ENCODE peak calls at places on chromosomes 3 and 15, in ten cellular contexts. T is gastrocnemius medialis, L is heart left ventricle, V is IMR-90, W is breast epithelium, J is body of pancreas, O is stomach, H is ovary, G is adrenal gland, D is transverse colon. I is an unnamed sample.

GRCh38 chr15:73631915-73632669 is 1.1 kb downstream of the NPTN start:
- DNase-seq in V (peak), H (peak), O (no peak), T (peak), J (peak), W (no peak), D (peak), L (peak), G (peak), I (peak)

GRCh38 chr15:42053010-42053409 is 32.2 kb upstream of the PLA2G4E start:
- DNase-seq in L (no peak), J (peak), H (no peak), D (no peak), G (no peak), W (no peak), O (no peak), V (no peak), T (peak), I (no peak)

GRCh38 chr3:196235452-196236122 is 19.3 kb downstream of the SLC51A start:
- DNase-seq in W (no peak), G (no peak), J (no peak), O (no peak), L (no peak), H (no peak), T (no peak), D (no peak), V (no peak), I (no peak)

GRCh38 chr15:80587816-80588456 is 107.2 kb upstream of the ABHD17C start:
- DNase-seq in L (no peak), H (no peak), W (no peak), O (no peak), V (peak), J (no peak), T (no peak), G (no peak), D (no peak), I (no peak)

GRCh38 chr3:134793562-134793961 is 1.5 kb upstream of the EPHB1 start:
- DNase-seq in G (no peak), D (no peak), H (no peak), V (no peak), O (no peak), J (no peak), T (no peak), W (no peak), L (no peak), I (no peak)

GRCh38 chr3:50817756-50818518 is 143.2 kb downstream of the DOCK3 start:
- DNase-seq in V (no peak), D (no peak), H (no peak), O (no peak), W (no peak), G (no peak), J (no peak), T (no peak), L (no peak), I (no peak)

GRCh38 chr15:88989578-88989977 is 76.4 kb upstream of the MFGE8 start:
- DNase-seq in O (no peak), J (no peak), D (no peak), T (no peak), G (no peak), L (no peak), H (no peak), W (no peak), V (peak), I (no peak)

GRCh38 chr15:37891754-37892368 is 42.6 kb upstream of the TMCO5A start:
- DNase-seq in H (no peak), W (no peak), L (no peak), V (peak), J (peak), D (no peak), G (peak), T (no peak), O (no peak), I (no peak)

GRCh38 chr3:71542548-71543370 is 40.8 kb downstream of the FOXP1 start:
- DNase-seq in J (peak), O (peak), W (peak), T (peak), H (peak), D (peak), G (peak), L (peak), V (peak), I (peak)

GRCh38 chr3:192259661-192260060 is 467.7 kb downstream of the FGF12 start:
- DNase-seq in L (no peak), G (no peak), O (no peak), V (no peak), H (no peak), J (no peak), W (no peak), T (no peak), D (no peak), I (no peak)

GRCh38 chr3:30131171-30131570 is 475.2 kb upstream of the TGFBR2 start:
- DNase-seq in L (no peak), W (no peak), H (no peak), D (no peak), J (no peak), G (no peak), O (no peak), T (no peak), V (no peak), I (peak)

GRCh38 chr3:124235446-124235845 is 243.5 kb upstream of the ROPN1 start:
- DNase-seq in H (no peak), O (no peak), J (no peak), T (no peak), W (no peak), G (no peak), V (no peak), D (no peak), L (no peak), I (no peak)

GRCh38 chr3:52406791-52407510 is 38.0 kb downstream of the SEMA3G start:
- DNase-seq in D (no peak), G (no peak), W (no peak), L (peak), H (no peak), J (peak), T (no peak), V (no peak), O (no peak), I (no peak)

GRCh38 chr3:159166899-159167586 is 365.2 kb downstream of the MFSD1 start:
- DNase-seq in V (no peak), O (no peak), G (no peak), T (no peak), W (no peak), J (no peak), L (no peak), H (no peak), D (no peak), I (no peak)

GRCh38 chr3:33438284-33438668 is 1.9 kb downstream of the UBP1 start:
- DNase-seq in L (no peak), H (no peak), T (no peak), G (peak), O (no peak), J (peak), D (no peak), W (no peak), V (peak), I (peak)

GRCh38 chr15:66830358-66830757 is 128.3 kb downstream of the SMAD6 start:
- DNase-seq in J (no peak), G (peak), O (no peak), H (no peak), V (peak), D (no peak), W (no peak), L (peak), T (no peak), I (no peak)

GRCh38 chr15:65641723-65642475 is 20.2 kb downstream of the SLC24A1 start:
- DNase-seq in G (no peak), J (no peak), D (no peak), T (no peak), W (no peak), O (no peak), L (no peak), V (no peak), H (no peak), I (peak)
- TF ChIP-seq POLR2A in G (no peak), J (no peak), D (no peak), T (no peak), W (no peak), O (no peak), L (no peak), V (no peak), H (no peak), I (no peak)

DNA sequence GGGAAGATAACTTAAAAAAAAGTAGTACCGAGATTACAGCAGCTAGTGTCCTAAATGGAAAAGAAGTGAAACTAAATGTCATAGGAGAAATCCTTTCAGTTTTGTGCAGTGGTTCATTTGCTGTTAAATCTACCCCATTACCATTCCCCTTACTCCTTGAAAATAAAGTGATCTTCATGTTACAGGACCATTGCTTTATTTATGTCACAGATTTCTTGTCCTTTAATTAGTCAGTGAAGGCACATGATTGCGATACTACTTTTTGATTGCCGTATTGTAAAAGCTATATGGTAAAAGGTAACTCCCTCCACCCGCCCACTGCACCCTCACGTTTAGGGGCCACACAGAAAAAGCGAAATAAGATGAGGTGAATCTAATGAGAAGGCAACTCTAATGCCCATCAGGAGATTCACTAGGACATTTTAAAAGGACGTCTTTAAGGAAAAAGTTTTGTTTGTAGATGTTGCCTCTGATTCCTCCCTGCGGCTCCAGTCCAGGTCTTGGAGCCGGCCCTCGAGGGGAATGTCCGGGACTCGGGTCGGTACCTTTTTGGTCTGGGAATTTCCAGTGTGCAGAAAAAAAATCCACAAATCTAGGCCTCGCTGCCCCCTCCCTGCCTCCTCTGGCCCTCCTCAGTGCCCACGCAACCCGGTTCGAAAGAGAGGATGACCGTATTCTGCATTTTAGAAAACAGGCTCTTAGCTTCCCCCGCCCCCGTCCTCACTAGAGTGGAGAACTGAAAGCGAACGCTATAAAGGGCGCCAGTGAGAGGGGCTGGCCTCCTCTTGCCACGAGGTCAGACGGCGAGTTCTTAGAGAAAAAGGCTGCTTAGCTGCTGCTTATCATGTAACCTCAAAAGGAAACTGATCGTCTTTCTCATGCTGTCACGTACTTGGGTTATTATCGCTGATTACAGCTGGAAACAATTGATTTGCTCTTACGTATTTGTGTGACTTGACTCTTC is 21.8 kb upstream of the NFKBIZ start:
- DNase-seq in L (peak), T (peak), O (peak), V (peak), G (peak), J (peak), H (peak), D (peak), W (peak), I (peak)
- TF ChIP-seq POLR2A in L (no peak), T (no peak), O (no peak), V (peak), G (peak), J (no peak), H (peak), D (peak), W (no peak), I (peak)

GRCh38 chr3:47517937-47518336 is 4.4 kb upstream of the ELP6 start:
- DNase-seq in V (no peak), O (no peak), G (no peak), L (no peak), T (no peak), J (no peak), W (no peak), D (no peak), H (no peak), I (no peak)

GRCh38 chr3:47513125-47513929 is at the start of gene ELP6:
- DNase-seq in J (peak), W (peak), T (peak), O (peak), L (peak), V (peak), H (peak), G (peak), D (peak), I (peak)

GRCh38 chr3:47515864-47516319 is 2.4 kb upstream of the ELP6 start:
- DNase-seq in D (no peak), J (no peak), G (no peak), T (no peak), W (no peak), V (no peak), O (no peak), L (no peak), H (no peak), I (no peak)

GRCh38 chr3:47515100-47515499 is 1.6 kb upstream of the ELP6 start:
- DNase-seq in O (no peak), G (no peak), J (peak), V (no peak), H (no peak), W (no peak), D (no peak), T (no peak), L (no peak), I (no peak)

DNA sequence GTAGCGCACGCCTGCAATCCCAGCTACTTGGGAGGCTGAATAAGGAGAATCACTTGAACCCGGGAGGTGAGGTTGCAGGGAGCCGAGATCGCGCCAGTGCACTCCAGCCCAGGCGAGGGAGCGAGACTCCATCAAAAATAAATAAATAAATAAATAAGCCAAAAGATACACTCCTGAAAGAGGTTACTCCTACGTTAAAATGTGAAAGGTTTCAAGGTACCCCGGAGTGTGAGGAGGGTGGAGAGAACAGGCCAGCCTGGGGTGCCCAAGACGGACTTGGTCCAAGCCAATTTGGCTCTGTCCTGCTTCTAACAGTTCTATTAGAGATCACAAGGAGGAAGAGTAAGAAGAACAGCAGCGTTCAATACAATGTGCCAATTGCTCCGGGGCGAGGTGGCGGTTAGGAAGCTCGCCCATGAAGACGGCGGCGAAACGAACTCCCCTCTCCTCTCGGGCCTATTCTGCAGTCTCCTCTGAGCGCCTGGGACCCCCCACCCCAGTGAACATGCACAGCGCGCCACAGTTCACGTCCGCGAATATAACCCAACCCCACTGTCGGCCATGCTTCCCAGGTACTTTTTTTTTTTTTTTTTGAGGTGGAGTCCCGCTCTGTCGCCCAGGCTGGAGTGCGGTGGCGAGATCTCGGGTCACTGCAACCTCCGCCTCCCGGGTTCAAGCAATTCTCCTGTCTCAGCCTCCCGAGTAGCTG is 942 bp downstream of the ELP6 start:
- DNase-seq in V (no peak), T (no peak), J (peak), W (no peak), O (no peak), H (peak), L (no peak), G (peak), D (peak), I (peak)
- TF ChIP-seq POLR2A in V (no peak), T (no peak), J (no peak), W (no peak), O (no peak), H (no peak), L (no peak), G (no peak), D (no peak), I (no peak)

DNA sequence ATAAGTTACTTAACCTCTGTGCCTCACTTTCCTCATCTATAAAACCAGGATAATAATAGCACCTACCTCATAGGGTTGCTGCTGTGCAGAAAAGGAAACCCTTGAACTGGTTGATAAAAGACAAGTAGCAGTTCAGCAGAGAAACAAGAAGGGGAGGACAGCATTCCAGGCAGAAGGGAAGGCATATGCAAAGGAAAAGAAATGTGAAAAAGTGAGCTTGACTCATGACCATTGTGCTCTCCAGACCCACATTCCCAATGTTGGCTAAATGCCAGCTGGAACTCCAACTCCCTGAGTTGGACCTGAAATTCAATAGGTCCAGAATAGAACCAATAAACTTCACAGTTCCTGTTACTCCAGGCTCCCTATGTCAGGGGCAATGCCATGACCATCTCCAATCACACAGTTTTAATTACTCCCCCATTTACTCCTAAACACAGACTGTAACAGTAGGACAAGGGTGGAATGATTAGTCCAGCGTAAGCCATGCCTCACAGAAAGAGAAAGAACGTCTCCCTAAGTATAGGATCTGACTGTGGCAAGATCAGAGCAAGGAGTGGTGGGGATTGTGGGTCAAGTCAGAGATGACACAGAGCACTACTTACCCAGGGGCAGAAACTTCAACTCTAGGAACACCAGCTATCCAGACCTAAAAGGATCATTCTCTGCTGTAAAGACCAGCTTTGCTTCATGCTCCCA is 26.9 kb downstream of the PRKAR2A start:
- DNase-seq in H (no peak), O (no peak), V (peak), L (peak), W (no peak), T (no peak), J (peak), D (no peak), G (no peak), I (no peak)
- TF ChIP-seq POLR2A in H (no peak), O (no peak), V (no peak), L (no peak), W (no peak), T (no peak), J (no peak), D (no peak), G (no peak), I (no peak)

GRCh38 chr3:172152869-172153268 is 113.5 kb downstream of the FNDC3B start:
- DNase-seq in G (peak), J (no peak), H (no peak), W (no peak), D (no peak), V (peak), O (no peak), L (peak), T (no peak), I (no peak)

GRCh38 chr3:172152294-172152649 is 112.9 kb downstream of the FNDC3B start:
- DNase-seq in O (no peak), V (no peak), D (no peak), T (no peak), W (no peak), G (no peak), L (no peak), H (no peak), J (no peak), I (no peak)

GRCh38 chr3:172151610-172152293 is 112.4 kb downstream of the FNDC3B start:
- DNase-seq in L (no peak), H (no peak), G (no peak), J (no peak), V (no peak), T (no peak), O (no peak), W (no peak), D (no peak), I (no peak)

GRCh38 chr3:172154768-172155649 is 115.6 kb downstream of the FNDC3B start:
- DNase-seq in V (no peak), T (no peak), O (no peak), H (no peak), W (no peak), G (no peak), D (peak), J (no peak), L (no peak), I (no peak)

DNA sequence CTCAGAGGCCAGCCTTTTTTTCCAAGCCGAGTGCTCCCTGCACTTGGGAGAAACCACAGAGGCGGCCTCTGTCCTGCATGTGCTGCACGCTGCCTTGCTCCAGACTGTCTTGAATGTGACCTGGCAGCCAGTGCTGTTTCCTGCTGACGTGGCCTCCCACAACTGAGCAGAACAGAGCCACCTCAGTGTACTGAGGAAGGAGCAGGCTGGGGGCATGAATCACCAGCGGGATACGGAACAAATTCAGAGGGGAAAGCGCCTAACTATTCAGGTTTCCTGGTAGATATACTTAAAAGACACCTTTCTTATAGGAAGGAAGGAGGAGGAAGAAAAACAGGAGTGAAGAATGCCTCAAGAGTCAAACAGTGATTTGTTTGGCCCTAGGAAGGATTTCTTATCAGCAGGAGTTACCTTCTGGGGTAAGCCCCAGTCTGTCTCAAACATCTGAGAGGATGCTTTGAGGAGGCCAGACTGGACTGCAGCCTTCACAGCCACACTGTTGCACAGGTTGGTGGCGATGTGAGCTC is 114.0 kb downstream of the FNDC3B start:
- DNase-seq in H (peak), V (peak), D (peak), G (peak), T (peak), W (peak), J (peak), O (peak), L (peak), I (peak)
- TF ChIP-seq POLR2A in H (peak), V (peak), D (peak), G (peak), T (peak), W (no peak), J (no peak), O (no peak), L (no peak), I (no peak)

DNA sequence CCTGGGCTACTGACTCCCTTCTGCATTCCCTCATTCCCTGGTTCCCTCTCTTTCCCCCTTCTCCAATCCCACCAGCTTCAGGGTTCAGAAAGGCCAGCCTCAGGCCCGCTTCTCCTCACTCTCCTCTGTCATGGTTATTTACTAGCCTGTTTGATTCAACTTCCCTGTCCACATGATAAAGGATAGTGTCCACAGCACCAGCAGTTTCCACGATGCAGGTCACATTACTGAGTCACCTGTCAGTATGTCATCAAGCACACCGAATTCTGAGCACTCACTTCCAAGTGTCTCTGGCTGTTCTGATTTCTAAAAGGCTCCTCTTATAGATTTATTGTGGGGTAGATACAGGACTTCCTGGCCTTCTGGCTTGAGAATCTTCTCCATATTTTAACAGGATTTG is 96.6 kb upstream of the CTNNB1 start:
- DNase-seq in W (no peak), D (no peak), J (no peak), L (no peak), G (no peak), T (no peak), V (no peak), O (no peak), H (no peak), I (no peak)
- TF ChIP-seq POLR2A in W (no peak), D (no peak), J (no peak), L (no peak), G (no peak), T (no peak), V (no peak), O (no peak), H (no peak), I (no peak)

GRCh38 chr15:79166311-79166955 is 75.9 kb upstream of the RASGRF1 start:
- DNase-seq in H (no peak), O (no peak), W (no peak), G (no peak), D (no peak), J (no peak), T (no peak), V (no peak), L (no peak), I (no peak)
- TF ChIP-seq POLR2A in H (no peak), O (no peak), W (no peak), G (no peak), D (no peak), J (no peak), T (no peak), V (no peak), L (no peak), I (no peak)

I was measured in erythroblast.